ENCODE peak calls at places on chromosomes 1 and 21, in four cellular contexts. B, U, J and Q are unnamed samples.
A peak's percentile ranks its signal among the peaks of the same experiment; 100 is the strongest.

GRCh38 chr1:244371294-244372141 is 80.2 kb downstream of the ADSS2 start:
- DNase-seq in J (no peak), U (no peak), B (no peak), Q (no peak)

GRCh38 chr1:212487286-212487685 is 54.6 kb downstream of the NENF start:
- DNase-seq in B (no peak), J (no peak), U (no peak), Q (no peak)

GRCh38 chr1:14590781-14591180 is 7.7 kb upstream of the KAZN start:
- DNase-seq in U (no peak), J (no peak), B (peak; percentile 32), Q (no peak)

GRCh38 chr1:14795589-14795988 is 197.1 kb downstream of the KAZN start:
- DNase-seq in U (no peak), J (no peak), B (no peak), Q (no peak)

GRCh38 chr1:61270761-61271411 is 188.5 kb downstream of the NFIA start:
- DNase-seq in U (no peak), B (peak; percentile 71), J (peak; percentile 46), Q (no peak)

GRCh38 chr1:17586172-17586963 is 46.9 kb downstream of the ARHGEF10L start:
- DNase-seq in J (no peak), B (no peak), U (no peak), Q (no peak)

GRCh38 chr1:165397945-165398344 is 41.4 kb upstream of the LMX1A start:
- DNase-seq in U (no peak), J (no peak), B (peak; percentile 5), Q (no peak)

GRCh38 chr21:41398251-41398650 is 27.8 kb upstream of the MX1 start:
- DNase-seq in U (no peak), B (no peak), J (no peak), Q (no peak)

GRCh38 chr1:224637936-224638335 is 21.8 kb downstream of the CNIH3 start:
- DNase-seq in B (no peak), U (no peak), J (no peak), Q (no peak)

GRCh38 chr21:25670726-25671125 is 31.7 kb downstream of the JAM2 start:
- DNase-seq in B (no peak), U (no peak), J (no peak), Q (no peak)

GRCh38 chr21:36193200-36193599 is 36.6 kb downstream of the DOP1B start:
- DNase-seq in U (no peak), B (no peak), J (no peak), Q (no peak)

GRCh38 chr1:204627436-204627835 is 58.1 kb downstream of the LRRN2 start:
- DNase-seq in U (no peak), B (no peak), J (no peak), Q (no peak)

GRCh38 chr1:164857439-164857838 is 298.5 kb downstream of the PBX1 start:
- DNase-seq in B (no peak), J (no peak), U (no peak), Q (no peak)

GRCh38 chr1:151371340-151371739 is 1.2 kb downstream of the SELENBP1 start:
- DNase-seq in J (no peak), B (no peak), U (no peak), Q (no peak)

GRCh38 chr1:152022521-152022920 is 14.3 kb downstream of the S100A11 start:
- DNase-seq in J (no peak), U (no peak), B (no peak), Q (no peak)

GRCh38 chr1:245858683-245859509 is 648.2 kb downstream of the SMYD3 start:
- DNase-seq in B (no peak), J (no peak), U (peak; percentile 7), Q (no peak)

GRCh38 chr1:16112558-16113555 is 39.4 kb upstream of the FAM131C start:
- DNase-seq in J (peak; percentile 90), U (no peak), B (no peak), Q (no peak)

GRCh38 chr1:11761988-11762406 is at the start of gene C1orf167:
- DNase-seq in B (peak; percentile 80), U (no peak), J (no peak), Q (no peak)
- TF ChIP-seq TCF7L2 in B (no peak), U (no peak), J (no peak), Q (no peak)

GRCh38 chr1:161197560-161198205 is 1.2 kb downstream of the ADAMTS4 start:
- DNase-seq in B (no peak), J (no peak), U (no peak), Q (no peak)

GRCh38 chr1:161198206-161198876 is 513 bp downstream of the ADAMTS4 start:
- DNase-seq in B (peak; percentile 56), U (no peak), J (peak; percentile 56), Q (no peak)

GRCh38 chr1:161200421-161200991 is 1.7 kb upstream of the ADAMTS4 start:
- DNase-seq in B (peak; percentile 60), U (no peak), J (peak; percentile 70), Q (no peak)

GRCh38 chr1:161199506-161200119 is 759 bp upstream of the ADAMTS4 start:
- DNase-seq in J (no peak), B (no peak), U (no peak), Q (no peak)

GRCh38 chr1:161198877-161199431 is at the start of gene ADAMTS4:
- DNase-seq in U (no peak), J (no peak), B (peak; percentile 54), Q (no peak)
- TF ChIP-seq TCF7L2 in U (no peak), J (no peak), B (no peak), Q (no peak)

GRCh38 chr1:32983039-32983438 is 18.4 kb upstream of the RNF19B start:
- DNase-seq in B (no peak), J (no peak), U (no peak), Q (no peak)

GRCh38 chr1:32978854-32979253 is 14.2 kb upstream of the RNF19B start:
- DNase-seq in U (no peak), J (no peak), B (no peak), Q (no peak)

GRCh38 chr1:32984090-32984828 is 19.6 kb upstream of the RNF19B start:
- DNase-seq in U (no peak), B (no peak), J (no peak), Q (no peak)

GRCh38 chr1:32980080-32980479 is 15.5 kb upstream of the RNF19B start:
- DNase-seq in B (no peak), U (no peak), J (no peak), Q (no peak)

DNA sequence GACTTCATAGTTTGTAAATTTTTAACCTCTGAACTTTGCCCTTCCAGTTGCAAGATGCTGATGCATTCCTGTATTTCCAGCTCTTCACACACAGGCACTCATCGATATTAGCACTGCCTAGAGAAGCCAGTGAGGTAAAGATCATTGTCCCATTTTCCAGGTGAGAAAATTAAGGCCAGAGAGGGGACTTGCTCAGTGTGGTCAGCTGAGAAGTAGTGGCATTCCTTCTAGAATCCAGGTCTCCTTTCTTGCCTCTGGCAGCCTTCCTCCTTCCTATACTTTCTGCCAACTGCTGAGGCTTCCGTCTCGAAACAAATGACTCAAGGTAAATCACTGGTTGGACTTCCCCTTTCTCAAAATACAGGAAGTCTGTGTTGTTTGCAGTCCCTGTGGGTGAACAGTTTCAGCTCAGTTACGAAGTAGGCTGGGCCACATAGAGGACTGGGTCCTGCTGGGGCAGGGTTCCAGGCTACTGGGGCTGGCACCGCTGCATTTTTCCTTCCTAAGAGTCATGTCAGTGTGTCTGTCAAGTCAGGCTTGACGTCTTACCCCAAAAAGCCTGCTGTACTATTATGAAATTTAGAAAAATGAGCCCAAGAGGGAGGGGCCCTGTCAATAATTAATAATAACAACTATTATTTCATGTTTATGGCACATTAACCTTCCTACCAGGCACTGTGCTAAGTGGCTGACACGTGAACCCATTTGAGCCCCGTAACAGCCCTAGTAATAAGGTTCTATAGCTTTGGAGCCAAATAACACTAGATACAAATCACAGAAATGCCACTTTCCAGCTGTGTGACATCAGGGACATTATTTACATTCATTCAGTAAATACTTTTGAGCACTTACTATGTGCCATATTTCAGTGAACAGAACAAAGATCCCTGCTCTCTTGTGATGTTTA is 16.6 kb upstream of the RNF19B start:
- DNase-seq in U (peak; percentile 89), B (peak; percentile 67), J (no peak), Q (no peak)
- TF ChIP-seq TCF7L2 in U (no peak), B (no peak), J (no peak), Q (no peak)

DNA sequence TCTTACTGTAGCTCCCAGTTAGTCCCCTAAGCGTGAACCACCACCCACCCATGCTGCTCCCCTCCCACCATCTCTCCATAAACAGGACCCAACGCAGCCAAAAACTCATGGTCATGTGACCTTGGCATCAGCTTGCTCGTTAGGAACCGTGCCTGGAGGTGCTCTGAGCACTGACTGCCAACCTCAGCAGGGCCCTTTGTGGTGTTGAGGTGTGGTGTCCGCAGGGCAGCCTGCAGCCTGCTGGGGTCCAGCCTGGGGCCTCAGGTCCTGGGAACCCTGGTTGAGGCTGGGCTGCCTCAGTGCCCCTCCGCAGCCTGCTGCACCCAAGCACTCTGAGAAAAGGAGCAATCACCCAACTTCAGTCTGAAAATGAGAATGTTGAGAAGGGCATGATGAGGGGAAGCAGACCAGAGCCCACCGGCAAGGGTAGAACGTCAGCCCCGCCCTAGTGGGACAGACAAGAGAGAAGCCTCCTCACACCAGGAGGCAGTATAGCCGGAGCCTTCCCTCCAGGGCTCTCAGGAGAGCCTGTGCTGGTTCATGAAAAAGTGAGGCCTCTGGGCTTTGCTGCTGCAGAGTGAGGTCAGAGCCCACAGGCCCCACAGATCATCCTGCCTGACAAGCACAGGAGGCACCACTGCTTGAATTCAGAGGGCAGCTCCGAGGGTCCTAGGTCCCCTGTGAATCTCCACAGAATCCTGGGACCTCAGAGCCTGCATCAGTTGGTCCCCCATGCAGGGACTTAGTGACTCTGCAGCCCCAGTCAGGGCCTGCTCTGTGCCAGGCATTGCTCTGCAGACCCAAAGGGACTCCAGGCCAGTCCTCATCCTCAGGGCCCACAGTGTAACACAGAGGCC is 4.9 kb upstream of the COL6A2 start:
- DNase-seq in U (no peak), B (no peak), J (no peak), Q (no peak)
- TF ChIP-seq TCF7L2 in U (no peak), B (no peak), J (no peak), Q (no peak)

GRCh38 chr1:115677172-115677542 is 35.4 kb downstream of the VANGL1 start:
- DNase-seq in J (no peak), B (no peak), U (no peak), Q (no peak)

GRCh38 chr1:115672224-115673009 is 30.6 kb downstream of the VANGL1 start:
- DNase-seq in U (no peak), B (no peak), J (no peak), Q (no peak)

GRCh38 chr1:115671176-115672062 is 29.6 kb downstream of the VANGL1 start:
- DNase-seq in J (peak; percentile 13), U (no peak), B (peak; percentile 42), Q (peak; percentile 81)

GRCh38 chr1:115676498-115677171 is 34.9 kb downstream of the VANGL1 start:
- DNase-seq in J (no peak), B (no peak), U (no peak), Q (no peak)

DNA sequence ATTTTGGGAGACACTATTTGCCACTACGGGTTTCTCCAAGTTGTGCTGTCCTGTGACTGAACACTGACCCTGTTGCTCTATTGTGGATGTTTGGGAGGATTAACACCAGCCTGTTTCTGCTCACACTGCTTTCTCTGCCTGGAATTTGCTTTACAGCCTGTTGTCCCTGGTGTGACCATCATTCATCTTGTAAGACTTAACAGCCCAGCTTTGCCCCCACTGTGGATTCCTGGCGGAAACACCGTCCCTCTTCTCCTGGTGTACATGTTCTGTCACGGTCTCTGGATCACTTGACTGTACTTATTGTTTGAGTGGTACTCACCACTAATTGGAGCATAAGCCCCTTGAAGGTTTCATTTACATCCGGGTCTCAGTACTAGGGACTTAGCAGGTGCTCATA is 32.2 kb downstream of the VANGL1 start:
- DNase-seq in B (no peak), U (no peak), J (no peak), Q (no peak)
- TF ChIP-seq TCF7L2 in B (no peak), U (no peak), J (no peak), Q (no peak)